ENCODE peak calls at places on chromosomes 16 and 17, in ten cellular contexts. I is AG09309, E is progenitor cell of endocrine pancreas, F is astrocyte of the spinal cord, P is foreskin fibroblast, H is neural progenitor cell, B is OCI-LY7, K is IMR-90, M is heart right ventricle, R is right lobe of liver. D is an unnamed sample.

GRCh38 chr16:12587170-12587569 is 216.5 kb downstream of the CPPED1 start:
- DNase-seq in I (no peak), E (no peak), F (no peak), P (no peak), H (no peak), B (no peak), K (no peak), M (no peak), R (no peak), D (no peak)

GRCh38 chr16:12685806-12686205 is 117.9 kb downstream of the CPPED1 start:
- DNase-seq in I (no peak), E (no peak), F (peak), P (no peak), H (no peak), B (no peak), K (no peak), M (no peak), R (no peak), D (no peak)

GRCh38 chr16:65909310-65910050 is 457.0 kb upstream of the CDH5 start:
- DNase-seq in I (no peak), E (no peak), F (no peak), P (no peak), H (no peak), B (peak), K (no peak), M (no peak), R (peak), D (peak)

GRCh38 chr16:89964201-89964600 is 15.6 kb downstream of the DEF8 start:
- DNase-seq in I (no peak), E (no peak), F (no peak), P (no peak), H (no peak), B (no peak), K (no peak), M (no peak), R (no peak), D (no peak)

GRCh38 chr17:32894245-32894644 is 17.3 kb upstream of the MYO1D start:
- DNase-seq in I (no peak), E (no peak), F (no peak), P (no peak), H (no peak), B (no peak), K (no peak), M (no peak), R (no peak), D (no peak)

GRCh38 chr17:67400193-67400592 is 23.1 kb downstream of the PITPNC1 start:
- DNase-seq in I (no peak), E (no peak), F (peak), P (no peak), H (no peak), B (no peak), K (peak), M (no peak), R (no peak), D (no peak)

GRCh38 chr16:69286941-69287713 is 24.0 kb upstream of the VPS4A start:
- DNase-seq in I (peak), E (no peak), F (peak), P (peak), H (peak), B (peak), K (peak), M (peak), R (peak), D (peak)

GRCh38 chr17:61002316-61002736 is 324.7 kb downstream of the BCAS3 start:
- DNase-seq in I (peak), E (no peak), F (peak), P (peak), H (peak), B (peak), K (peak), M (no peak), R (no peak), D (peak)

GRCh38 chr17:13359774-13360173 is 242.0 kb downstream of the HS3ST3A1 start:
- DNase-seq in I (no peak), E (no peak), F (no peak), P (no peak), H (no peak), B (no peak), K (no peak), M (no peak), R (no peak), D (no peak)

GRCh38 chr16:50167603-50168002 is 14.5 kb downstream of the TENT4B start:
- DNase-seq in I (no peak), E (no peak), F (no peak), P (no peak), H (no peak), B (no peak), K (no peak), M (no peak), R (no peak), D (no peak)

GRCh38 chr16:2467301-2468141 is 3.6 kb upstream of the NTN3 start:
- DNase-seq in I (no peak), E (no peak), F (peak), P (peak), H (peak), B (peak), K (peak), M (peak), R (peak), D (peak)

GRCh38 chr16:31483081-31483480 is at the start of gene SLC5A2:
- DNase-seq in I (no peak), E (no peak), F (no peak), P (no peak), H (no peak), B (no peak), K (no peak), M (no peak), R (no peak), D (no peak)

GRCh38 chr17:279776-280175 is 72.8 kb downstream of the RPH3AL start:
- DNase-seq in I (no peak), E (no peak), F (no peak), P (no peak), H (no peak), B (no peak), K (no peak), M (no peak), R (peak), D (no peak)

GRCh38 chr16:706189-707061 is 824 bp upstream of the FBXL16 start:
- DNase-seq in I (no peak), E (no peak), F (no peak), P (no peak), H (peak), B (no peak), K (no peak), M (no peak), R (no peak), D (no peak)

GRCh38 chr17:69870091-69870530 is 204.9 kb upstream of the KCNJ16 start:
- DNase-seq in I (no peak), E (no peak), F (peak), P (peak), H (peak), B (peak), K (peak), M (no peak), R (no peak), D (peak)

GRCh38 chr16:53457670-53458069 is 23.4 kb downstream of the RBL2 start:
- DNase-seq in I (no peak), E (no peak), F (peak), P (no peak), H (no peak), B (peak), K (no peak), M (no peak), R (no peak), D (no peak)

GRCh38 chr17:28916302-28916934 is 13.5 kb upstream of the DHRS13 start:
- DNase-seq in I (no peak), E (peak), F (peak), P (no peak), H (peak), B (peak), K (peak), M (no peak), R (no peak), D (peak)

GRCh38 chr17:1474402-1475189 is 17.9 kb downstream of the MYO1C start:
- DNase-seq in I (no peak), E (no peak), F (no peak), P (no peak), H (no peak), B (peak), K (no peak), M (no peak), R (peak), D (no peak)

GRCh38 chr17:19332371-19333131 is 30.0 kb downstream of the B9D1 start:
- DNase-seq in I (no peak), E (no peak), F (no peak), P (no peak), H (no peak), B (no peak), K (no peak), M (no peak), R (peak), D (no peak)

GRCh38 chr17:28372203-28372944 is 880 bp downstream of the SARM1 start:
- DNase-seq in I (no peak), E (no peak), F (peak), P (peak), H (peak), B (peak), K (peak), M (no peak), R (no peak), D (no peak)

GRCh38 chr17:1986783-1987451 is 38.2 kb downstream of the RTN4RL1 start:
- DNase-seq in I (no peak), E (no peak), F (no peak), P (no peak), H (no peak), B (no peak), K (no peak), M (no peak), R (no peak), D (no peak)

GRCh38 chr17:50963139-50963538 is 97.0 kb upstream of the TOB1 start:
- DNase-seq in I (peak), E (no peak), F (no peak), P (no peak), H (no peak), B (no peak), K (no peak), M (no peak), R (no peak), D (no peak)

GRCh38 chr16:8892101-8892575 is 10.0 kb downstream of the LITAFD start:
- DNase-seq in I (no peak), E (no peak), F (no peak), P (no peak), H (no peak), B (no peak), K (no peak), M (no peak), R (no peak), D (no peak)

DNA sequence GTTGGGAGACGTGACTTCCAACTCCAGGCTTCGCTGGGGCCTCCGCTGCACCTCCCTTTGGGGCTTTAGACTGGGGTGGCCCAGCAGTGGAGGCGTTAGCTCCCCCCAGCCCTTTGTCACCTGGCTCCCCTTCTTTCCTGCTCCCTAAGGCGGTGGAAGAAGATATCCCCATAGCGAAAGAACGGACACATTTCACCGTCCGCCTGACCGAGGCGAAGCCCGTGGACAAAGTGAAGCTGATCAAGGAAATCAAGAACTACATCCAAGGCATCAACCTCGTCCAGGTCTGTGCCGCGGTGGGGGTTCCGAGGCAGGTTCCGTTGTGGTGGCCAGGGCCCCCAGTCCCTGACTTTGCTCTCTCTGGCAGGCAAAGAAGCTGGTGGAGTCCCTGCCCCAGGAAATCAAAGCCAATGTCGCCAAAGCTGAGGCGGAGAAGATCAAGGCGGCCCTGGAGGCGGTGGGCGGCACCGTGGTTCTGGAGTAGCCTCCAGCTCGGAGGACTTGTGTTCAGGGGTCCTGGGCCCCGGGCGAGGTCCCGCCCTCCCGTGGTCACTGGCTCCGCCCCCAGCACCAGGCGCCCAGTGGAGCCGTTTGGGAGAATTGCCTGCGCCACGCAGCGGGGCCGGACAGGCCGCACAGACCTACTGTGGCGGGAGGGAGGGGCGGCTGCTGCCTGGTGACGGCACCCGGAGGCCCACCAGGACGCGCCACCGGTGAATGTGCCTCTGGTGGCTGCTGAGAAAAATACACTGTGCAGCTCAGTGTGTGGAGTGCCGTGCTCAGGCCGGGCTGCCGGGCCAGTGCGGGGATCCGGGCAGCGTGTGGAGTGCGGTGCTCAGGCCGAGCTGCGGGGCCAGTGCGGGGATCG is 3.8 kb downstream of the MRPL12 start:
- DNase-seq in I (no peak), E (no peak), F (no peak), P (no peak), H (no peak), B (no peak), K (no peak), M (no peak), R (no peak), D (no peak)
- TF ChIP-seq CTCF in I (no peak), E (no peak), F (no peak), P (no peak), H (no peak), B (peak), K (no peak), M (no peak), R (no peak), D (peak)

GRCh38 chr17:38883592-38884526 is 14.0 kb downstream of the LASP1 start:
- DNase-seq in I (no peak), E (no peak), F (peak), P (no peak), H (peak), B (no peak), K (no peak), M (no peak), R (no peak), D (no peak)
- TF ChIP-seq CTCF in I (no peak), E (no peak), F (peak), P (no peak), H (peak), B (peak), K (no peak), M (no peak), R (no peak), D (peak)

GRCh38 chr17:81142301-81143199 is 22.8 kb upstream of the PVALEF start:
- DNase-seq in I (peak), E (peak), F (peak), P (peak), H (peak), B (peak), K (peak), M (peak), R (peak), D (peak)
- TF ChIP-seq CTCF in I (peak), E (peak), F (peak), P (peak), H (peak), B (peak), K (peak), M (peak), R (peak), D (peak)

GRCh38 chr17:46212634-46213435 is 19.6 kb upstream of the KANSL1 start:
- DNase-seq in I (peak), E (no peak), F (peak), P (peak), H (peak), B (peak), K (peak), M (no peak), R (peak), D (peak)
- TF ChIP-seq CTCF in I (peak), E (peak), F (peak), P (peak), H (peak), B (peak), K (peak), M (peak), R (peak), D (peak)

DNA sequence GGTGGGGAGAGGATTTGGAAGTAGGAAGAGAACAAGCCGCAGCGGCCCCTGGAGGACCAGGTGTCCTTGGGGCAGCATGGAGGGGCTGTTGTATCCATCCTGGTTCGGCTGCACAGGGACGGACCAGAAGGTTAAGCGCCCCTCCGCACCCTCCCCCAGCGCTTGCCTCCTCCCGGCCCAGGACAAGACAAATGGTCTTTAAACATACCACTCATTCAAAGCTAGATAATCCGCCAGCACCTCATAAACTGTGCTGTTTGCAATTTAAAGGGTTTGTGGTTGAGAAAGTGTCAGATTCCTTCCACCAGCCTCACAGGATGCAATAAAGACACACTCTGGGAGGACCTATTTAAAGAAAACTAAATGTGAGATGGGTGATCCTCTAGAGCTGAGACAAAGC is 426.2 kb upstream of the EEF2KMT start:
- DNase-seq in I (no peak), E (no peak), F (no peak), P (no peak), H (peak), B (no peak), K (no peak), M (no peak), R (no peak), D (no peak)
- TF ChIP-seq CTCF in I (no peak), E (no peak), F (no peak), P (no peak), H (no peak), B (no peak), K (no peak), M (no peak), R (no peak), D (no peak)

GRCh38 chr17:10754109-10754508 is 24.3 kb upstream of the TMEM220 start:
- DNase-seq in I (no peak), E (no peak), F (no peak), P (no peak), H (peak), B (peak), K (peak), M (peak), R (no peak), D (no peak)
- TF ChIP-seq CTCF in I (peak), E (peak), F (peak), P (peak), H (peak), B (peak), K (peak), M (no peak), R (no peak), D (peak)

GRCh38 chr17:75773121-75773807 is 8.3 kb upstream of the GALK1 start:
- DNase-seq in I (no peak), E (no peak), F (no peak), P (no peak), H (no peak), B (no peak), K (no peak), M (no peak), R (peak), D (no peak)

GRCh38 chr17:75769536-75769935 is 4.5 kb upstream of the GALK1 start:
- DNase-seq in I (no peak), E (no peak), F (no peak), P (no peak), H (no peak), B (no peak), K (no peak), M (no peak), R (no peak), D (no peak)

GRCh38 chr17:75773808-75774470 is 8.9 kb upstream of the GALK1 start:
- DNase-seq in I (no peak), E (no peak), F (no peak), P (no peak), H (no peak), B (no peak), K (no peak), M (no peak), R (no peak), D (no peak)

GRCh38 chr17:75774471-75774987 is 9.5 kb upstream of the GALK1 start:
- DNase-seq in I (no peak), E (no peak), F (no peak), P (no peak), H (no peak), B (no peak), K (no peak), M (no peak), R (no peak), D (no peak)

DNA sequence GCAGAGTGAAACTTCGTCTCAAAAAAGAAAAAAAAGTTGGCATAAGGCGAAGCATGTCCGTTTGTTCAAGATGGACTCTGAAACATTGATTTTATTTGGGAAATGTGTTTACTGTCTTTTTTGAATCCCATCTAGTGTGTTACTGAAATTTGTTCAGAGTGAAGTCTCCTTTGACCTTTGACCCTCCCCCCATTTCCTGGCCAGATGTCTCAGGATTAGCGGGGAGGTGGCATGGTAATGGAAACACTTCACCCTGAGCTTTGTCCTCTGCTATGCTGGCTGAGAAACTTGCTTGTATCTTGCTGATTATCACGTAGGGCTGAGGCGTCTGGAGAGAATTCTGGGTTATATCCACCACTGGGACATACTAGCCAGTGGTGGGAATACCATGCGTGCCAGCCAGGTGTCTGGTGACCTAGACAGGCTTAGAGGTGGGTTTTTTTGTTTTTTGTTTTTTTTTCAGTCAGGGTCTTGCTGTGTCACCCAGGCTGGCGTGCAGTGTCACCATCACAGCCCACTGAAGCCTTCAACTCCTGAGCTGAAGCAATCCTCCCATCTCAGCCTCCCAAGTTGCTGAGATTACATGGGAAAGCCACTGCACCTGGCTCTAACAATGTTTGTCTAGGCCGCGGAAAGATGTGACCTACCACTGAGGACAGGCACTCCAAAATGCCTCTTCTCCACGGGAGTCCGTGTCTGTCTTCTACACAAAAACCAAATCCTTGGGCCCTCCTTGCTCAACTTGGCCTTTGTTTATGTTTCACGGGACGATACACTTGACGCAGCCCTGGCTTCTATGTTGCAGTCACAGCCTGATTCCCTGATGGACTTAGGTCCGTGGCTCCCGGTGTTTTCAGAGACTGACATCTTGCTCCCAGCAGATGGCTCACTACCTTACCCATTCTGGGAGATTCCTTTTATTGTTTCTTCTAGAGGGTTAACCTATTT is 6.6 kb upstream of the GALK1 start:
- DNase-seq in I (no peak), E (no peak), F (no peak), P (no peak), H (no peak), B (peak), K (peak), M (no peak), R (peak), D (no peak)
- TF ChIP-seq CTCF in I (peak), E (no peak), F (peak), P (no peak), H (no peak), B (peak), K (no peak), M (no peak), R (no peak), D (peak)

DNA sequence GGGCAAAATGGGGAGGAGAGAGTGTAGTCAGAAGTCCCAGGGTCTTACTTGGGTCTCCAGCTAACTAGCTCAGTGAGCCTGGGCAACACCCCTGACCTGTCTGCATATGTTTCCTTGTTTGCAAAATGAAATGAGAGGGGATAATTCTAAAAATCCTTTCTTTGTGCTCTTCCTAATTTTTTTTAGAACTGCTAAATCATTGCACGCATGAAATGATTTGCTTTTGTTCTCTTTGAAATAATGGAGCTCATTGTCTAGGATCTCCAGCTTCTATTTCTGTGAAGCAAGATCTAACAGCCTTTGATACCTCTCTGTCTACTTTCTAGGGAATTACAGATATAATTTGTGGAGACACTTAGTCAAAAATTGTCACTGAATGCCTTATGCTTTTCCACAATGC is 181.3 kb downstream of the CDH13 start:
- DNase-seq in I (no peak), E (no peak), F (no peak), P (no peak), H (no peak), B (no peak), K (no peak), M (no peak), R (no peak), D (no peak)
- TF ChIP-seq CTCF in I (no peak), E (no peak), F (no peak), P (no peak), H (no peak), B (no peak), K (no peak), M (no peak), R (no peak), D (no peak)

GRCh38 chr17:48500435-48501426 is 30.1 kb downstream of the HOXB1 start:
- DNase-seq in I (no peak), E (no peak), F (peak), P (no peak), H (no peak), B (no peak), K (peak), M (no peak), R (peak), D (no peak)
- TF ChIP-seq CTCF in I (no peak), E (no peak), F (no peak), P (no peak), H (no peak), B (no peak), K (peak), M (no peak), R (peak), D (no peak)